ENCODE peak calls at places on chromosomes 7 and 10, in nine cellular contexts. One of them, this sample, is unnamed.

GRCh38 chr7:119783799-119784198 is 489.2 kb upstream of the KCND2 start:
- DNase-seq in IMR-90: peak
- DNase-seq in Peyer's patch: no peak
- DNase-seq in upper lobe of left lung: no peak
- DNase-seq in spleen: no peak
- DNase-seq in suprapubic skin: no peak
- DNase-seq in transverse colon: no peak
- DNase-seq in sigmoid colon: no peak
- DNase-seq in HCT116: no peak
- DNase-seq in this sample: no peak

GRCh38 chr7:12890586-12890985 is 203.2 kb downstream of the ARL4A start:
- DNase-seq in IMR-90: no peak
- DNase-seq in Peyer's patch: no peak
- DNase-seq in upper lobe of left lung: no peak
- DNase-seq in spleen: no peak
- DNase-seq in suprapubic skin: no peak
- DNase-seq in transverse colon: no peak
- DNase-seq in sigmoid colon: no peak
- DNase-seq in HCT116: no peak
- DNase-seq in this sample: no peak

GRCh38 chr7:130896898-130897514 is 163.0 kb upstream of the KLF14 start:
- DNase-seq in IMR-90: peak
- DNase-seq in Peyer's patch: peak
- DNase-seq in upper lobe of left lung: peak
- DNase-seq in spleen: peak
- DNase-seq in suprapubic skin: no peak
- DNase-seq in transverse colon: peak
- DNase-seq in sigmoid colon: peak
- DNase-seq in HCT116: peak
- DNase-seq in this sample: peak

GRCh38 chr7:4791101-4791737 is 15.8 kb downstream of the AP5Z1 start:
- DNase-seq in IMR-90: no peak
- DNase-seq in Peyer's patch: no peak
- DNase-seq in upper lobe of left lung: no peak
- DNase-seq in spleen: no peak
- DNase-seq in suprapubic skin: no peak
- DNase-seq in transverse colon: no peak
- DNase-seq in sigmoid colon: peak
- DNase-seq in HCT116: no peak
- DNase-seq in this sample: no peak

GRCh38 chr10:100101526-100102076 is 19.9 kb upstream of the CPN1 start:
- DNase-seq in IMR-90: peak
- DNase-seq in Peyer's patch: peak
- DNase-seq in upper lobe of left lung: no peak
- DNase-seq in spleen: no peak
- DNase-seq in suprapubic skin: no peak
- DNase-seq in transverse colon: peak
- DNase-seq in sigmoid colon: no peak
- DNase-seq in HCT116: no peak
- DNase-seq in this sample: no peak

GRCh38 chr7:137930616-137931015 is 71.3 kb downstream of the CREB3L2 start:
- DNase-seq in IMR-90: peak
- DNase-seq in Peyer's patch: no peak
- DNase-seq in upper lobe of left lung: no peak
- DNase-seq in spleen: no peak
- DNase-seq in suprapubic skin: no peak
- DNase-seq in transverse colon: no peak
- DNase-seq in sigmoid colon: no peak
- DNase-seq in HCT116: no peak
- DNase-seq in this sample: no peak

GRCh38 chr7:81690251-81690650 is 79.6 kb downstream of the HGF start:
- DNase-seq in IMR-90: no peak
- DNase-seq in Peyer's patch: no peak
- DNase-seq in upper lobe of left lung: no peak
- DNase-seq in spleen: no peak
- DNase-seq in suprapubic skin: no peak
- DNase-seq in transverse colon: no peak
- DNase-seq in sigmoid colon: no peak
- DNase-seq in HCT116: no peak
- DNase-seq in this sample: peak

GRCh38 chr7:5528071-5528814 is 104.6 kb upstream of the TNRC18 start:
- DNase-seq in IMR-90: peak
- DNase-seq in Peyer's patch: peak
- DNase-seq in upper lobe of left lung: no peak
- DNase-seq in spleen: peak
- DNase-seq in suprapubic skin: peak
- DNase-seq in transverse colon: peak
- DNase-seq in sigmoid colon: peak
- DNase-seq in HCT116: no peak
- DNase-seq in this sample: peak

GRCh38 chr10:9814285-9814866 is 1203.3 kb upstream of the CELF2 start:
- DNase-seq in IMR-90: peak
- DNase-seq in Peyer's patch: no peak
- DNase-seq in upper lobe of left lung: no peak
- DNase-seq in spleen: no peak
- DNase-seq in suprapubic skin: no peak
- DNase-seq in transverse colon: no peak
- DNase-seq in sigmoid colon: no peak
- DNase-seq in HCT116: no peak
- DNase-seq in this sample: no peak

GRCh38 chr10:82394122-82394521 is 519.1 kb downstream of the NRG3 start:
- DNase-seq in IMR-90: no peak
- DNase-seq in Peyer's patch: no peak
- DNase-seq in upper lobe of left lung: no peak
- DNase-seq in spleen: no peak
- DNase-seq in suprapubic skin: no peak
- DNase-seq in transverse colon: no peak
- DNase-seq in sigmoid colon: no peak
- DNase-seq in HCT116: no peak
- DNase-seq in this sample: no peak

GRCh38 chr7:71348751-71349415 is 216.9 kb downstream of the GALNT17 start:
- DNase-seq in IMR-90: no peak
- DNase-seq in Peyer's patch: no peak
- DNase-seq in upper lobe of left lung: no peak
- DNase-seq in spleen: no peak
- DNase-seq in suprapubic skin: no peak
- DNase-seq in transverse colon: no peak
- DNase-seq in sigmoid colon: no peak
- DNase-seq in HCT116: no peak
- DNase-seq in this sample: no peak

GRCh38 chr7:107404740-107405537 is 64.9 kb upstream of the GPR22 start:
- DNase-seq in IMR-90: no peak
- DNase-seq in Peyer's patch: no peak
- DNase-seq in upper lobe of left lung: no peak
- DNase-seq in spleen: no peak
- DNase-seq in suprapubic skin: no peak
- DNase-seq in transverse colon: no peak
- DNase-seq in sigmoid colon: no peak
- DNase-seq in HCT116: no peak
- DNase-seq in this sample: no peak

GRCh38 chr10:72334196-72334831 is 20.4 kb downstream of the DNAJB12 start:
- DNase-seq in IMR-90: peak
- DNase-seq in Peyer's patch: peak
- DNase-seq in upper lobe of left lung: no peak
- DNase-seq in spleen: peak
- DNase-seq in suprapubic skin: no peak
- DNase-seq in transverse colon: no peak
- DNase-seq in sigmoid colon: no peak
- DNase-seq in HCT116: no peak
- DNase-seq in this sample: no peak

GRCh38 chr10:72334832-72335393 is 19.8 kb downstream of the DNAJB12 start:
- DNase-seq in IMR-90: peak
- DNase-seq in Peyer's patch: peak
- DNase-seq in upper lobe of left lung: peak
- DNase-seq in spleen: peak
- DNase-seq in suprapubic skin: peak
- DNase-seq in transverse colon: peak
- DNase-seq in sigmoid colon: peak
- DNase-seq in HCT116: no peak
- DNase-seq in this sample: peak

GRCh38 chr10:72337039-72337629 is 17.6 kb downstream of the DNAJB12 start:
- DNase-seq in IMR-90: peak
- DNase-seq in Peyer's patch: peak
- DNase-seq in upper lobe of left lung: peak
- DNase-seq in spleen: peak
- DNase-seq in suprapubic skin: no peak
- DNase-seq in transverse colon: peak
- DNase-seq in sigmoid colon: peak
- DNase-seq in HCT116: no peak
- DNase-seq in this sample: peak

GRCh38 chr10:72336259-72337038 is 18.3 kb downstream of the DNAJB12 start:
- DNase-seq in IMR-90: no peak
- DNase-seq in Peyer's patch: no peak
- DNase-seq in upper lobe of left lung: no peak
- DNase-seq in spleen: peak
- DNase-seq in suprapubic skin: no peak
- DNase-seq in transverse colon: no peak
- DNase-seq in sigmoid colon: no peak
- DNase-seq in HCT116: no peak
- DNase-seq in this sample: no peak

GRCh38 chr10:72335394-72336258 is 19.1 kb downstream of the DNAJB12 start:
- DNase-seq in IMR-90: no peak
- DNase-seq in Peyer's patch: peak
- DNase-seq in upper lobe of left lung: peak
- DNase-seq in spleen: peak
- DNase-seq in suprapubic skin: no peak
- DNase-seq in transverse colon: peak
- DNase-seq in sigmoid colon: peak
- DNase-seq in HCT116: no peak
- DNase-seq in this sample: peak
- H3K27ac ChIP-seq in IMR-90: no peak
- H3K27ac ChIP-seq in Peyer's patch: peak
- H3K27ac ChIP-seq in upper lobe of left lung: peak
- H3K27ac ChIP-seq in spleen: peak
- H3K27ac ChIP-seq in suprapubic skin: peak
- H3K27ac ChIP-seq in transverse colon: peak
- H3K27ac ChIP-seq in sigmoid colon: peak
- H3K27ac ChIP-seq in HCT116: peak
- H3K27ac ChIP-seq in this sample: peak

GRCh38 chr10:119658274-119658673 is 7.1 kb downstream of the BAG3 start:
- DNase-seq in IMR-90: peak
- DNase-seq in Peyer's patch: peak
- DNase-seq in upper lobe of left lung: peak
- DNase-seq in spleen: no peak
- DNase-seq in suprapubic skin: peak
- DNase-seq in transverse colon: peak
- DNase-seq in sigmoid colon: peak
- DNase-seq in HCT116: peak
- DNase-seq in this sample: peak
- TF ChIP-seq POLR2A in IMR-90: no peak
- TF ChIP-seq POLR2A in Peyer's patch: no peak
- TF ChIP-seq POLR2A in upper lobe of left lung: no peak
- TF ChIP-seq POLR2A in spleen: no peak
- TF ChIP-seq POLR2A in suprapubic skin: no peak
- TF ChIP-seq POLR2A in transverse colon: no peak
- TF ChIP-seq POLR2A in sigmoid colon: no peak
- TF ChIP-seq POLR2A in HCT116: no peak
- TF ChIP-seq POLR2A in this sample: no peak

GRCh38 chr7:102095933-102096332 is 190.7 kb upstream of the SH2B2 start:
- DNase-seq in IMR-90: no peak
- DNase-seq in Peyer's patch: no peak
- DNase-seq in upper lobe of left lung: no peak
- DNase-seq in spleen: no peak
- DNase-seq in suprapubic skin: peak
- DNase-seq in transverse colon: no peak
- DNase-seq in sigmoid colon: no peak
- DNase-seq in HCT116: no peak
- DNase-seq in this sample: no peak

GRCh38 chr7:102099474-102099873 is 187.2 kb upstream of the SH2B2 start:
- DNase-seq in IMR-90: no peak
- DNase-seq in Peyer's patch: no peak
- DNase-seq in upper lobe of left lung: no peak
- DNase-seq in spleen: no peak
- DNase-seq in suprapubic skin: no peak
- DNase-seq in transverse colon: no peak
- DNase-seq in sigmoid colon: no peak
- DNase-seq in HCT116: no peak
- DNase-seq in this sample: no peak

GRCh38 chr7:102096706-102097427 is 189.8 kb upstream of the SH2B2 start:
- DNase-seq in IMR-90: no peak
- DNase-seq in Peyer's patch: no peak
- DNase-seq in upper lobe of left lung: no peak
- DNase-seq in spleen: no peak
- DNase-seq in suprapubic skin: peak
- DNase-seq in transverse colon: peak
- DNase-seq in sigmoid colon: no peak
- DNase-seq in HCT116: no peak
- DNase-seq in this sample: no peak

GRCh38 chr7:102098986-102099385 is 187.7 kb upstream of the SH2B2 start:
- DNase-seq in IMR-90: no peak
- DNase-seq in Peyer's patch: no peak
- DNase-seq in upper lobe of left lung: no peak
- DNase-seq in spleen: peak
- DNase-seq in suprapubic skin: peak
- DNase-seq in transverse colon: no peak
- DNase-seq in sigmoid colon: no peak
- DNase-seq in HCT116: no peak
- DNase-seq in this sample: no peak

DNA sequence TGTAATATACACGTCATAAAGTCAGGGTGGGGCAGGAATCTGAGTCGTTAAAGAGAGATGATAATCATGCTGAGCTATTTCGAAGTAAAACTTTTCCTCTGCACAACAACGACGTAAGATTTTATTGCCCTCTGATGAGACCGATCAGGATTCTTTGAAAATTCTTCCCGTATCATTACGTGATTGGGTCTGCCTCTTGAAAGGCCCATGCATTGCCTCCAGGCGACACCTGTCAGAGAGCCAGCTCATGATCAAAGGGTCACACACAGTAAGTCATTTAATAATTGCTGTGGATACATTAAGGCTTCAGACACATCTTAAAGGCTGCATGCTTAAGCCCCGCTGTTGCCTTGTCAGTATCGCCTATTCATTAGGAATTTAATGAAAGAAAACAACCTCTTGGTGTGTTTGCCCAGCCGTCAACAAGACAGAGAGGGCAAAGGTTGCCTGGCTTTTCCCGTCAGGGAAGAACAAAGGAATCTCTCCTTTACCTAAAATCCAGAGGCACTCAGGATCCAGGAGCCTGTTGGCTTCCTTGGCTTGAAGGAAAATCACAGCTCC is 189.0 kb upstream of the SH2B2 start:
- DNase-seq in IMR-90: peak
- DNase-seq in Peyer's patch: peak
- DNase-seq in upper lobe of left lung: no peak
- DNase-seq in spleen: no peak
- DNase-seq in suprapubic skin: no peak
- DNase-seq in transverse colon: peak
- DNase-seq in sigmoid colon: no peak
- DNase-seq in HCT116: peak
- DNase-seq in this sample: no peak
- H3K27ac ChIP-seq in IMR-90: no peak
- H3K27ac ChIP-seq in Peyer's patch: no peak
- H3K27ac ChIP-seq in upper lobe of left lung: no peak
- H3K27ac ChIP-seq in spleen: no peak
- H3K27ac ChIP-seq in suprapubic skin: no peak
- H3K27ac ChIP-seq in transverse colon: peak
- H3K27ac ChIP-seq in sigmoid colon: no peak
- H3K27ac ChIP-seq in HCT116: peak
- H3K27ac ChIP-seq in this sample: no peak

GRCh38 chr7:44847509-44847919 is 373 bp downstream of the H2AZ2 start:
- DNase-seq in IMR-90: peak
- DNase-seq in Peyer's patch: peak
- DNase-seq in upper lobe of left lung: peak
- DNase-seq in spleen: peak
- DNase-seq in suprapubic skin: peak
- DNase-seq in transverse colon: peak
- DNase-seq in sigmoid colon: peak
- DNase-seq in HCT116: peak
- DNase-seq in this sample: peak
- TF ChIP-seq POLR2A in IMR-90: no peak
- TF ChIP-seq POLR2A in Peyer's patch: no peak
- TF ChIP-seq POLR2A in upper lobe of left lung: no peak
- TF ChIP-seq POLR2A in spleen: no peak
- TF ChIP-seq POLR2A in suprapubic skin: no peak
- TF ChIP-seq POLR2A in transverse colon: peak
- TF ChIP-seq POLR2A in sigmoid colon: peak
- TF ChIP-seq POLR2A in HCT116: no peak
- TF ChIP-seq POLR2A in this sample: no peak